ENCODE peak calls at places on chromosome 2, in seven cellular contexts. B is T-helper 2 cell, R is fibroblast of the aortic adventitia, S is mammary epithelial cell, D is NCI-H2227 treated with DMSO at 0.1 percent for 48 hours, V is NCI-H2029 treated with DMSO at 0.1 percent for 48 hours, G is activated T-helper 1 cell treated with Interleukin-2 at 50 U/mL for 16 hours. O is an unnamed sample.

GRCh38 chr2:36382472-36382871 is 26.9 kb downstream of the CRIM1 start:
- DNase-seq in B (no peak), R (no peak), S (no peak), D (no peak), V (no peak), G (no peak), O (no peak)

GRCh38 chr2:10444463-10444862 is 3.7 kb downstream of the ODC1 start:
- DNase-seq in B (peak), R (no peak), S (no peak), D (no peak), V (no peak), G (no peak), O (peak)

GRCh38 chr2:42813773-42814172 is 21.4 kb upstream of the HAAO start:
- DNase-seq in B (no peak), R (no peak), S (no peak), D (no peak), V (no peak), G (no peak), O (no peak)

GRCh38 chr2:169131587-169132512 is 62.5 kb downstream of the DHRS9 start:
- DNase-seq in B (peak), R (peak), S (peak), D (peak), V (peak), G (no peak), O (no peak)

GRCh38 chr2:189217546-189217945 is 38.0 kb upstream of the COL5A2 start:
- DNase-seq in B (no peak), R (peak), S (no peak), D (peak), V (no peak), G (no peak), O (no peak)

GRCh38 chr2:200396726-200397348 is 90.3 kb downstream of the SPATS2L start:
- DNase-seq in B (no peak), R (peak), S (peak), D (no peak), V (no peak), G (no peak), O (no peak)

GRCh38 chr2:207863345-207863744 is 93.6 kb upstream of the FZD5 start:
- DNase-seq in B (no peak), R (no peak), S (no peak), D (no peak), V (no peak), G (no peak), O (no peak)

GRCh38 chr2:214550774-214551173 is 139.9 kb downstream of the VWC2L start:
- DNase-seq in B (no peak), R (no peak), S (no peak), D (no peak), V (no peak), G (no peak), O (no peak)

GRCh38 chr2:219957815-219958214 is 330.4 kb downstream of the SLC4A3 start:
- DNase-seq in B (no peak), R (no peak), S (no peak), D (no peak), V (no peak), G (no peak), O (no peak)

GRCh38 chr2:239544141-239544800 is 143.5 kb upstream of the HDAC4 start:
- DNase-seq in B (no peak), R (peak), S (no peak), D (no peak), V (no peak), G (no peak), O (no peak)

GRCh38 chr2:221943078-221943810 is 355.6 kb downstream of the PAX3 start:
- DNase-seq in B (no peak), R (peak), S (no peak), D (no peak), V (no peak), G (no peak), O (no peak)

GRCh38 chr2:152594792-152595191 is 122.5 kb downstream of the PRPF40A start:
- DNase-seq in B (no peak), R (peak), S (no peak), D (no peak), V (no peak), G (no peak), O (no peak)

GRCh38 chr2:219002395-219003266 is 9.4 kb upstream of the CRYBA2 start:
- DNase-seq in B (peak), R (no peak), S (peak), D (peak), V (peak), G (no peak), O (peak)